ENCODE peak calls at places on chromosomes 1 and 21, in six cellular contexts. O is GM23338, W is GM23248, U is OCI-LY7, I is fibroblast of lung, X is neural progenitor cell. M is an unnamed sample.
A peak's percentile ranks its signal among the peaks of the same experiment; 100 is the strongest.

GRCh38 chr1:72186733-72187307 is 95.5 kb downstream of the NEGR1 start:
- DNase-seq in O (peak; percentile 35), W (peak; percentile 53), U (no peak), I (peak; percentile 50), X (no peak), M (peak; percentile 22)

GRCh38 chr1:116067564-116067887 is 43.7 kb upstream of the MAB21L3 start:
- DNase-seq in O (no peak), W (peak; percentile 92), U (no peak), I (peak; percentile 97), X (no peak), M (peak; percentile 53)

GRCh38 chr1:113660053-113660452 is 99.2 kb downstream of the PHTF1 start:
- DNase-seq in O (no peak), W (no peak), U (no peak), I (no peak), X (no peak), M (no peak)

GRCh38 chr1:67134692-67135091 is at the start of gene C1orf141:
- DNase-seq in O (peak; percentile 83), W (peak; percentile 49), U (no peak), I (peak; percentile 39), X (peak; percentile 77), M (no peak)

GRCh38 chr1:11535316-11535715 is 56.4 kb downstream of the DISP3 start:
- DNase-seq in O (no peak), W (no peak), U (no peak), I (no peak), X (no peak), M (peak; percentile 68)

GRCh38 chr1:37410080-37410479 is 64.3 kb upstream of the ZC3H12A start:
- DNase-seq in O (peak; percentile 37), W (no peak), U (no peak), I (no peak), X (peak; percentile 23), M (no peak)

GRCh38 chr1:186033744-186034345 is 299.7 kb downstream of the HMCN1 start:
- DNase-seq in O (no peak), W (peak; percentile 42), U (no peak), I (peak; percentile 11), X (no peak), M (no peak)

GRCh38 chr1:54571803-54572202 is 23.8 kb downstream of the ACOT11 start:
- DNase-seq in O (peak; percentile 67), W (no peak), U (peak; percentile 10), I (no peak), X (peak; percentile 55), M (peak; percentile 52)

GRCh38 chr1:7447736-7448135 is 323.4 kb upstream of the VAMP3 start:
- DNase-seq in O (no peak), W (no peak), U (no peak), I (no peak), X (no peak), M (no peak)

GRCh38 chr21:39441502-39442475 is 3.8 kb downstream of the LCA5L start:
- DNase-seq in O (peak; percentile 76), W (peak; percentile 77), U (peak; percentile 63), I (peak; percentile 68), X (peak; percentile 59), M (no peak)

GRCh38 chr1:113903496-113904291 is 905 bp downstream of the AP4B1 start:
- DNase-seq in O (no peak), W (peak; percentile 21), U (peak; percentile 51), I (peak; percentile 2), X (no peak), M (no peak)

GRCh38 chr1:108830119-108831008 is 26.5 kb downstream of the AKNAD1 start:
- DNase-seq in O (peak; percentile 23), W (peak; percentile 99), U (no peak), I (peak; percentile 97), X (no peak), M (peak; percentile 78)

GRCh38 chr1:59305188-59305587 is 8.3 kb downstream of the FGGY start:
- DNase-seq in O (no peak), W (peak; percentile 15), U (no peak), I (no peak), X (no peak), M (no peak)

GRCh38 chr1:209601809-209602657 is 18.5 kb downstream of the CAMK1G start:
- DNase-seq in O (peak; percentile 58), W (peak; percentile 69), U (peak; percentile 15), I (peak; percentile 74), X (peak; percentile 47), M (peak; percentile 63)

DNA sequence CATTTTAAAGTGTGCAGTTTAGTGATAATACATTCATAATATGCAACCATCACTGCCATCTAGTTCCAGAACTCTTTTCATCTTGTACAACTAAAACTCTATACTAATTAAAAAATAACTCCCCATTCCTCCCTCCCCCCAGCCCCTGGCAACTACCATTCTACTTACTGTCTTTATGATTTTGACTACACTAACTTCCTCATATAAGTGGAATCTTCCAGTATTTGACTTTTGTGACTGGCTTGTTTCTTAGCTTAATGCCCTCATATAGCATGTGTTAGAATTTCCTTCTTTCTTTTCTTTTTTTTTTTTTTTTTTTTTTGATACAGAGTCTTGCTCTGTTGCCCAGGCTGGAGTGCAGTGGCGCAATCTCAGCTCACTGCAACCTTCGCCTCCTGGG is 1.4 kb upstream of the NVL start:
- DNase-seq in O (no peak), W (no peak), U (no peak), I (no peak), X (no peak), M (no peak)
- H3K27ac ChIP-seq in O (no peak overlapping the region), W (no peak overlapping the region), U (no peak overlapping the region), I (no peak overlapping the region), X (no peak overlapping the region), M (no peak overlapping the region)

GRCh38 chr1:216702170-216702569 is 21.1 kb downstream of the ESRRG start:
- DNase-seq in O (no peak), W (no peak), U (peak; percentile 27), I (no peak), X (no peak), M (no peak)
- H2AFZ ChIP-seq in O (no peak overlapping the region), W (no peak overlapping the region), U (no peak overlapping the region), I (no peak overlapping the region), X (no peak overlapping the region), M (no peak overlapping the region)

GRCh38 chr1:9238550-9238949 is 4.0 kb downstream of the H6PD start:
- DNase-seq in O (no peak), W (no peak), U (no peak), I (peak; percentile 29), X (no peak), M (no peak)
- H3K27ac ChIP-seq in O (no peak overlapping the region), W (no peak overlapping the region), U (no peak overlapping the region), I (no peak overlapping the region), X (no peak overlapping the region), M (peak overlapping the region; percentile 95)

GRCh38 chr1:77413541-77414335 is 131.9 kb downstream of the AK5 start:
- DNase-seq in O (no peak), W (no peak), U (peak; percentile 77), I (no peak), X (no peak), M (no peak)
- H2AFZ ChIP-seq in O (no peak overlapping the region), W (no peak overlapping the region), U (no peak overlapping the region), I (no peak overlapping the region), X (peak overlapping the region; percentile 45), M (no peak overlapping the region)